ENCODE peak calls at places on chromosomes 7 and 10, in six cellular contexts. P is NB4, F is cardiac muscle cell, V is lower lobe of right lung, L is natural killer cell, N is cardiac fibroblast. Y is an unnamed sample.

GRCh38 chr10:43421519-43421918 is 12.5 kb upstream of the HNRNPF start:
- DNase-seq in V (no peak), P (no peak), F (no peak), N (no peak), L (no peak), Y (no peak)

GRCh38 chr7:94761451-94761850 is 105.5 kb upstream of the SGCE start:
- DNase-seq in P (no peak), V (no peak), N (no peak), F (no peak), L (no peak), Y (no peak)

GRCh38 chr10:119149723-119150122 is 15.8 kb downstream of the SFXN4 start:
- DNase-seq in N (no peak), L (no peak), P (peak), V (no peak), F (no peak), Y (no peak)

GRCh38 chr10:11678074-11678793 is 63.9 kb upstream of the ECHDC3 start:
- DNase-seq in N (peak), P (peak), F (no peak), V (peak), L (no peak), Y (no peak)

GRCh38 chr7:17640730-17641377 is 299.4 kb downstream of the SNX13 start:
- DNase-seq in L (no peak), V (no peak), N (peak), P (peak), F (peak), Y (no peak)

GRCh38 chr10:133157662-133158436 is 2.2 kb upstream of the KNDC1 start:
- DNase-seq in N (no peak), F (no peak), V (peak), P (no peak), L (no peak), Y (no peak)

GRCh38 chr7:151992375-151992774 is 33.1 kb upstream of the GALNT11 start:
- DNase-seq in L (no peak), V (peak), F (peak), P (peak), N (peak), Y (no peak)

GRCh38 chr10:3908183-3908582 is 123.2 kb upstream of the KLF6 start:
- DNase-seq in V (no peak), P (no peak), N (no peak), F (no peak), L (no peak), Y (no peak)

GRCh38 chr7:121480566-121481335 is 84.6 kb upstream of the FAM3C start:
- DNase-seq in P (no peak), F (peak), V (no peak), N (peak), L (no peak), Y (no peak)

GRCh38 chr7:257647-257992 is 32.4 kb upstream of the FOXL3 start:
- DNase-seq in V (peak), F (no peak), N (no peak), L (no peak), P (no peak), Y (no peak)

GRCh38 chr10:61890430-61890829 is 11.1 kb upstream of the ARID5B start:
- DNase-seq in V (no peak), F (no peak), N (no peak), L (no peak), P (no peak), Y (no peak)

GRCh38 chr7:26337232-26337865 is 45.7 kb downstream of the SNX10 start:
- DNase-seq in L (no peak), P (no peak), V (no peak), N (no peak), F (no peak), Y (no peak)

GRCh38 chr10:104435822-104436221 is 82.2 kb downstream of the CFAP58 start:
- DNase-seq in F (no peak), L (no peak), N (no peak), V (no peak), P (no peak), Y (no peak)

GRCh38 chr7:158473238-158473637 is 114.4 kb downstream of the PTPRN2 start:
- DNase-seq in F (no peak), V (no peak), N (peak), P (no peak), L (no peak), Y (no peak)

GRCh38 chr7:42348627-42349026 is 111.6 kb upstream of the GLI3 start:
- DNase-seq in P (no peak), L (no peak), F (no peak), N (no peak), V (no peak), Y (no peak)

GRCh38 chr10:35257057-35257983 is 79.0 kb upstream of the CCNY start:
- DNase-seq in F (no peak), L (no peak), N (no peak), V (no peak), P (no peak), Y (no peak)

GRCh38 chr10:35259769-35260397 is 76.4 kb upstream of the CCNY start:
- DNase-seq in P (peak), F (no peak), V (no peak), L (no peak), N (peak), Y (no peak)

GRCh38 chr10:35268323-35268722 is 68.0 kb upstream of the CCNY start:
- DNase-seq in F (no peak), P (no peak), N (no peak), V (no peak), L (no peak), Y (no peak)

GRCh38 chr10:35265435-35265834 is 70.9 kb upstream of the CCNY start:
- DNase-seq in F (no peak), L (no peak), V (no peak), N (no peak), P (no peak), Y (no peak)

DNA sequence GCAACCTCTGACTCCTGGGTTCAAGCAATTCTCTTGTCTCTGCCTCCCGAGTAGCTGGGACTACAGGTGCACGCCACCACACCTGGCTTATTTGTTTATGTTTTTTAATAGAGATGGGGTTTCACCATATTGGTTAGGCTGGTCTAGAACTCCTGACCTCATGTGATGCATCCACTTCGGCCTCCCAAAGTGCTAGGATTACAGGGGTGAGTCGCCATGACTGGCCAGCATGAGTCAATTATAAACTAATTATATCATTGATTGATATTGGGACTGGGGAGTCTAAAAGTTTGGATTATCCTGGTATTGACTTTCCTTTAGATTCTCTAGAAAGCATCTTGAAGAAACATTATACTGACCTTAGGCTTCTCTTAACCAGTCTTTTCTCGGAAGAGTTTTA is 73.9 kb upstream of the CCNY start:
- DNase-seq in V (no peak), L (no peak), N (no peak), F (no peak), P (no peak), Y (no peak)
- TF ChIP-seq CTCF in V (no peak), L (no peak), N (no peak), F (no peak), P (no peak), Y (no peak)

GRCh38 chr7:1288996-1289551 is 56.4 kb downstream of the UNCX start:
- DNase-seq in F (no peak), L (no peak), V (peak), N (no peak), P (no peak), Y (no peak)

GRCh38 chr7:1289681-1290261 is 57.1 kb downstream of the UNCX start:
- DNase-seq in P (no peak), V (peak), F (peak), N (no peak), L (no peak), Y (no peak)

GRCh38 chr7:1291040-1291689 is 58.5 kb downstream of the UNCX start:
- DNase-seq in V (peak), F (no peak), N (peak), P (no peak), L (no peak), Y (no peak)

GRCh38 chr7:1291846-1292765 is 59.4 kb downstream of the UNCX start:
- DNase-seq in F (no peak), V (peak), N (no peak), L (no peak), P (no peak), Y (no peak)

DNA sequence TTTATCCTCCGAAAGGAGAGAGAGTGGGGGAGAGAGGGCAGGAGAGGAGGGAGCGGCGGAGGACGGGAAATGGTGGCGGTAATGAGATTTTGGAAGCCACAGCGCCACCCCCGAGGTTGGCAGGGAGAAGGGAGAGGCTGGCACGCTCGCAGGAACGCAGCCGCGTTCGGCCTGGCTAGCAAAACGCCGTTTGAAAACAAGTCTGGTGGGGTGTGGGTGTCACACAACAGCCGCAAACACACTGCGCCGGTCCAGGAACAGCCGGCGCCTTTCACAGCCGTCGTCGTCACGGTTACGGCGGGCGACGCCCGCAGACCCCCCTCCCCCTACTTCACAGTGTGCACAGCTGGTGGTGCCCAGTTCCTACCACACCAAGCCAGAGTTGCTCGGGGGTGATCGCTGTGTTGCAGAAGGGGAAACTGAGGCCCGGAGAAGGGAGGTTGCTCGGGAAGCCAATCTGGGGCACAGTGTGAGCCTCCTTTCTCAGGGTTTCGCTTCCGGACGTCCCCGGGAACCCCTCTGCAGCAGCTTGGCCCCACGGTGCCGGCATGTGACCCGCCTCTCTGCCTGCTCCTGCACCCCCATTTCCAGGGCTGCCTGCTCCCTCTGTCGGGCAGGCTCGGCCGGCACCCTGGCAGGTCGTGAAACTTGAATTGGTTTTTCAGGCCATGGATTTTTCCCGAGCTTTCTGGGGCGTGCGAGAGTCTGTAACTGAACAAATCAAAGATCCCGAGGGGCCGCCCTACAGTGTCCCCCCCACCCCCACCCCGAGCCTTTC is 57.8 kb downstream of the UNCX start:
- DNase-seq in F (peak), P (peak), V (peak), L (peak), N (peak), Y (no peak)
- TF ChIP-seq CTCF in F (peak), P (peak), V (no peak), L (no peak), N (peak), Y (peak)

GRCh38 chr10:8112942-8113442 is 58.5 kb downstream of the GATA3 start:
- DNase-seq in V (no peak), N (no peak), P (no peak), L (no peak), F (no peak), Y (no peak)
- TF ChIP-seq CTCF in V (no peak), N (no peak), P (no peak), L (no peak), F (no peak), Y (no peak)

GRCh38 chr10:131086511-131086910 is 225.0 kb downstream of the TCERG1L start:
- DNase-seq in P (no peak), V (no peak), N (no peak), F (no peak), L (no peak), Y (no peak)

GRCh38 chr10:131089150-131089549 is 222.4 kb downstream of the TCERG1L start:
- DNase-seq in V (no peak), N (no peak), L (no peak), F (no peak), P (no peak), Y (no peak)

GRCh38 chr10:131089861-131090260 is 221.7 kb downstream of the TCERG1L start:
- DNase-seq in N (no peak), P (no peak), L (no peak), V (no peak), F (no peak), Y (no peak)

GRCh38 chr10:131087464-131088215 is 223.9 kb downstream of the TCERG1L start:
- DNase-seq in V (no peak), N (no peak), L (no peak), F (no peak), P (no peak), Y (no peak)

GRCh38 chr10:131088619-131089018 is 222.9 kb downstream of the TCERG1L start:
- DNase-seq in L (no peak), N (no peak), F (no peak), V (no peak), P (peak), Y (no peak)
- TF ChIP-seq CTCF in L (no peak), N (no peak), F (no peak), V (no peak), P (peak), Y (no peak)

Y was measured in D721Med.